ENCODE peak calls at places on chromosomes 11 and 22, in ten cellular contexts. R is fibroblast of the aortic adventitia; F is activated CD8-positive, alpha-beta memory T cell treated with anti-CD3 and anti-CD28 coated beads for 48 hours; A is stimulated activated CD8-positive, alpha-beta memory T cell treated with anti-CD3 and anti-CD28 coated beads, Interleukin-15, amount 100 ng/mL, for 48 hours; Y is uterus; J is skeletal muscle cell; E is AG09309; V is GM18507; G is effector memory CD4-positive, alpha-beta T cell; L is activated CD8-positive, alpha-beta T cell treated with anti-CD3 and anti-CD28 coated beads, Interleukin-2, amount 10 ng/mL, durations not matched to agents 7 days and 5 days. Q is an unnamed sample.

GRCh38 chr11:31651208-31651607 is 141.6 kb downstream of the ELP4 start:
- DNase-seq in A (no peak), G (no peak), V (no peak), Y (no peak), E (no peak), J (no peak), R (no peak), F (no peak), L (no peak), Q (no peak)

GRCh38 chr11:91459840-91460239 is 764.8 kb upstream of the FAT3 start:
- DNase-seq in V (no peak), A (no peak), E (no peak), R (no peak), L (no peak), F (no peak), Y (no peak), G (no peak), J (no peak), Q (no peak)

GRCh38 chr22:19523240-19524169 is 705 bp downstream of the CLDN5 start:
- DNase-seq in J (no peak), V (no peak), Y (no peak), R (peak; percentile 23), L (no peak), G (no peak), A (no peak), F (no peak), E (no peak), Q (no peak)

GRCh38 chr22:24681236-24681635 is 78.2 kb downstream of the GGT1 start:
- DNase-seq in L (no peak), E (no peak), Y (no peak), A (no peak), F (no peak), G (no peak), V (no peak), J (no peak), R (peak; percentile 39), Q (no peak)

GRCh38 chr11:27596802-27597201 is 90.2 kb upstream of the LIN7C start:
- DNase-seq in F (no peak), E (no peak), Y (no peak), G (no peak), A (no peak), J (no peak), L (no peak), R (no peak), V (no peak), Q (no peak)

GRCh38 chr11:87256694-87257340 is 219.1 kb downstream of the TMEM135 start:
- DNase-seq in R (no peak), L (no peak), F (no peak), Y (no peak), V (no peak), A (no peak), E (no peak), J (no peak), G (no peak), Q (no peak)

GRCh38 chr11:17985517-17985916 is 27.3 kb downstream of the SERGEF start:
- DNase-seq in E (no peak), G (no peak), R (peak; percentile 72), A (no peak), V (no peak), L (no peak), Y (peak; percentile 12), J (no peak), F (no peak), Q (no peak)

GRCh38 chr11:65113361-65113756 is 1.7 kb downstream of the TM7SF2 start:
- DNase-seq in E (no peak), F (no peak), Y (peak; percentile 25), G (no peak), J (no peak), L (no peak), R (no peak), V (no peak), A (no peak), Q (no peak)

GRCh38 chr11:19072464-19072863 is 11.9 kb upstream of the MRGPRX2 start:
- DNase-seq in G (no peak), L (no peak), V (no peak), J (no peak), R (no peak), A (no peak), Y (no peak), E (no peak), F (no peak), Q (no peak)

GRCh38 chr22:39374191-39374590 is 24.4 kb downstream of the SYNGR1 start:
- DNase-seq in L (no peak), J (no peak), E (no peak), F (no peak), V (no peak), A (no peak), R (no peak), G (no peak), Y (no peak), Q (no peak)

GRCh38 chr11:9765320-9766101 is 101.6 kb downstream of the SWAP70 start:
- DNase-seq in Y (peak; percentile 57), J (peak; percentile 99), F (no peak), E (peak; percentile 84), R (peak; percentile 92), A (no peak), G (no peak), V (no peak), L (no peak), Q (peak; percentile 35)

GRCh38 chr11:64186205-64187165 is 514 bp downstream of the STIP1 start:
- DNase-seq in Y (no peak), E (no peak), F (peak; percentile 45), R (peak; percentile 15), A (peak; percentile 36), L (peak; percentile 76), J (no peak), G (no peak), V (no peak), Q (no peak)

GRCh38 chr22:33083212-33083611 is 25.0 kb upstream of the SYN3 start:
- DNase-seq in A (no peak), J (no peak), F (no peak), L (no peak), R (no peak), G (no peak), Y (no peak), V (no peak), E (no peak), Q (no peak)

Q was measured in left cardiac atrium.